ENCODE peak calls at places on chromosomes 11 and 22, in four cellular contexts. C, Y, B and F are unnamed samples.

GRCh38 chr11:6825333-6825744 is 20.1 kb upstream of the OR10A5 start:
- DNase-seq in C (no peak), Y (no peak), B (no peak), F (no peak)

GRCh38 chr11:67651976-67652895 is 1.7 kb upstream of the ACY3 start:
- DNase-seq in C (no peak), Y (no peak), B (no peak), F (no peak)

GRCh38 chr11:73288873-73289707 is 17.0 kb downstream of the P2RY6 start:
- DNase-seq in C (peak; percentile 90), Y (peak; percentile 88), B (peak; percentile 79), F (no peak)

GRCh38 chr11:120013325-120014250 is 124.3 kb downstream of the TRIM29 start:
- DNase-seq in C (no peak), Y (peak; percentile 63), B (peak; percentile 62), F (no peak)

GRCh38 chr22:37416806-37417205 is 10.5 kb downstream of the ELFN2 start:
- DNase-seq in C (no peak), Y (no peak), B (no peak), F (no peak)

GRCh38 chr11:69075421-69076128 is 26.8 kb downstream of the TPCN2 start:
- DNase-seq in C (peak; percentile 88), Y (peak; percentile 100), B (no peak), F (no peak)

GRCh38 chr11:61473370-61474025 is 35.1 kb upstream of the LRRC10B start:
- DNase-seq in C (no peak), Y (peak; percentile 77), B (no peak), F (no peak)

GRCh38 chr22:47172771-47173534 is 410.5 kb downstream of the TBC1D22A start:
- DNase-seq in C (peak; percentile 39), Y (no peak), B (no peak), F (no peak)

GRCh38 chr11:89458646-89459045 is 32.5 kb downstream of the NOX4 start:
- DNase-seq in C (no peak), Y (no peak), B (no peak), F (no peak)

GRCh38 chr11:109853156-109853776 is 239.9 kb upstream of the ZC3H12C start:
- DNase-seq in C (no peak), Y (peak; percentile 76), B (peak; percentile 79), F (no peak)

GRCh38 chr22:20810645-20811044 is 36.7 kb downstream of the SERPIND1 start:
- DNase-seq in C (no peak), Y (no peak), B (no peak), F (no peak)

GRCh38 chr22:37870273-37870672 is 21.1 kb downstream of the EIF3L start:
- DNase-seq in C (no peak), Y (no peak), B (no peak), F (no peak)

GRCh38 chr22:46043339-46043738 is 66.4 kb upstream of the WNT7B start:
- DNase-seq in C (peak; percentile 39), Y (no peak), B (no peak), F (no peak)

GRCh38 chr11:60121259-60121658 is 32.8 kb downstream of the MS4A2 start:
- DNase-seq in C (no peak), Y (no peak), B (no peak), F (no peak)

GRCh38 chr11:96265236-96265737 is 77.7 kb downstream of the MAML2 start:
- DNase-seq in C (no peak), Y (no peak), B (no peak), F (no peak)

GRCh38 chr11:133948711-133949110 is 8.1 kb downstream of the IGSF9B start:
- DNase-seq in C (no peak), Y (no peak), B (no peak), F (no peak)

GRCh38 chr11:3136542-3137455 is 28.3 kb downstream of the OSBPL5 start:
- DNase-seq in C (peak; percentile 44), Y (no peak), B (no peak), F (no peak)

GRCh38 chr11:114616516-114616915 is 20.9 kb upstream of the NXPE4 start:
- DNase-seq in C (no peak), Y (no peak), B (no peak), F (no peak)

GRCh38 chr11:57885298-57886035 is 123.9 kb downstream of the CTNND1 start:
- DNase-seq in C (no peak), Y (peak; percentile 59), B (peak; percentile 73), F (no peak)

GRCh38 chr11:88434333-88434976 is 96.9 kb upstream of the CTSC start:
- DNase-seq in C (no peak), Y (no peak), B (peak; percentile 43), F (no peak)

GRCh38 chr11:11137339-11137738 is 215.7 kb downstream of the CSNK2A3 start:
- DNase-seq in C (no peak), Y (no peak), B (no peak), F (no peak)

GRCh38 chr11:17693531-17693930 is 25.8 kb upstream of the MYOD1 start:
- DNase-seq in C (no peak), Y (no peak), B (no peak), F (no peak)

GRCh38 chr22:29212738-29213137 is 7.0 kb downstream of the EMID1 start:
- DNase-seq in C (no peak), Y (no peak), B (no peak), F (no peak)

GRCh38 chr22:17266261-17266971 is 47.2 kb upstream of the ADA2 start:
- DNase-seq in C (no peak), Y (no peak), B (no peak), F (no peak)

GRCh38 chr11:95065336-95065735 is 1.4 kb upstream of the SRSF8 start:
- DNase-seq in C (no peak), Y (no peak), B (no peak), F (no peak)

GRCh38 chr11:69958308-69958707 is 119.8 kb upstream of the ANO1 start:
- DNase-seq in C (no peak), Y (no peak), B (peak; percentile 37), F (no peak)

GRCh38 chr11:104164028-104164520 is at the start of gene PDGFD:
- DNase-seq in C (peak; percentile 73), Y (peak; percentile 64), B (peak; percentile 36), F (no peak)

GRCh38 chr11:134949716-134950115 is 537.7 kb upstream of the B3GAT1 start:
- DNase-seq in C (no peak), Y (peak; percentile 59), B (no peak), F (no peak)

GRCh38 chr11:110131386-110132123 is 38.4 kb downstream of the ZC3H12C start:
- DNase-seq in C (no peak), Y (no peak), B (no peak), F (no peak)

GRCh38 chr11:120778692-120779490 is 245.0 kb upstream of the TBCEL start:
- DNase-seq in C (no peak), Y (no peak), B (no peak), F (no peak)

GRCh38 chr11:69916806-69917387 is 97.7 kb upstream of the FGF3 start:
- DNase-seq in C (peak; percentile 14), Y (peak; percentile 22), B (no peak), F (no peak)

GRCh38 chr22:47335460-47335859 is 573.0 kb downstream of the TBC1D22A start:
- DNase-seq in C (no peak), Y (no peak), B (no peak), F (no peak)

GRCh38 chr11:10114593-10115404 is 179.2 kb downstream of the SBF2 start:
- DNase-seq in C (no peak), Y (no peak), B (peak; percentile 51), F (no peak)

GRCh38 chr11:60957188-60957587 is 5.2 kb upstream of the SLC15A3 start:
- DNase-seq in C (peak; percentile 35), Y (peak; percentile 25), B (no peak), F (no peak)

GRCh38 chr22:45970709-45971388 is 6.1 kb downstream of the WNT7B start:
- DNase-seq in C (no peak), Y (peak; percentile 54), B (no peak), F (no peak)

GRCh38 chr22:39825661-39826102 is 67.9 kb downstream of the ENTHD1 start:
- DNase-seq in C (no peak), Y (no peak), B (no peak), F (no peak)

GRCh38 chr11:6778518-6778917 is 4.3 kb upstream of the OR2AG1 start:
- DNase-seq in C (no peak), Y (no peak), B (no peak), F (no peak)

GRCh38 chr11:64545605-64546004 is 45.4 kb upstream of the SLC22A12 start:
- DNase-seq in C (peak; percentile 83), Y (peak; percentile 75), B (no peak), F (no peak)